ENCODE peak calls at places on chromosomes 16 and 17, in eight cellular contexts. One of them, this sample, is unnamed.

GRCh38 chr17:74467221-74467951 is 952 bp downstream of the CD300A start:
- DNase-seq in GM13976: peak
- DNase-seq in heart left ventricle: no peak
- DNase-seq in adipocyte: no peak
- DNase-seq in Karpas-422: no peak
- DNase-seq in Right ventricle myocardium superior: peak
- DNase-seq in T-helper 1 cell: no peak
- DNase-seq in T-helper 2 cell: no peak
- DNase-seq in this sample: no peak

GRCh38 chr16:51152691-51153261 is 1.7 kb upstream of the SALL1 start:
- DNase-seq in adipocyte: peak
- DNase-seq in heart left ventricle: no peak
- DNase-seq in T-helper 2 cell: no peak
- DNase-seq in T-helper 1 cell: no peak
- DNase-seq in GM13976: no peak
- DNase-seq in Karpas-422: no peak
- DNase-seq in Right ventricle myocardium superior: no peak
- DNase-seq in this sample: peak

GRCh38 chr16:89921131-89921698 is 1.9 kb upstream of the TUBB3 start:
- DNase-seq in T-helper 2 cell: no peak
- DNase-seq in Right ventricle myocardium superior: no peak
- DNase-seq in T-helper 1 cell: no peak
- DNase-seq in GM13976: no peak
- DNase-seq in Karpas-422: no peak
- DNase-seq in heart left ventricle: no peak
- DNase-seq in adipocyte: peak
- DNase-seq in this sample: no peak

GRCh38 chr16:54939537-54940278 is 9.0 kb downstream of the IRX5 start:
- DNase-seq in GM13976: no peak
- DNase-seq in heart left ventricle: no peak
- DNase-seq in Right ventricle myocardium superior: no peak
- DNase-seq in T-helper 1 cell: no peak
- DNase-seq in Karpas-422: no peak
- DNase-seq in T-helper 2 cell: no peak
- DNase-seq in adipocyte: no peak
- DNase-seq in this sample: no peak

GRCh38 chr17:32443827-32444300 is 446 bp upstream of the PSMD11 start:
- DNase-seq in Karpas-422: no peak
- DNase-seq in T-helper 1 cell: no peak
- DNase-seq in adipocyte: no peak
- DNase-seq in T-helper 2 cell: no peak
- DNase-seq in heart left ventricle: no peak
- DNase-seq in GM13976: no peak
- DNase-seq in Right ventricle myocardium superior: peak
- DNase-seq in this sample: no peak

GRCh38 chr16:69187891-69188451 is 1.0 kb downstream of the SNTB2 start:
- DNase-seq in heart left ventricle: peak
- DNase-seq in Karpas-422: peak
- DNase-seq in T-helper 1 cell: peak
- DNase-seq in GM13976: peak
- DNase-seq in adipocyte: peak
- DNase-seq in Right ventricle myocardium superior: peak
- DNase-seq in T-helper 2 cell: peak
- DNase-seq in this sample: peak

GRCh38 chr17:37848690-37849616 is 75.3 kb upstream of the TBC1D3K start:
- DNase-seq in Karpas-422: no peak
- DNase-seq in Right ventricle myocardium superior: no peak
- DNase-seq in T-helper 2 cell: no peak
- DNase-seq in heart left ventricle: no peak
- DNase-seq in adipocyte: peak
- DNase-seq in T-helper 1 cell: no peak
- DNase-seq in GM13976: peak
- DNase-seq in this sample: no peak

GRCh38 chr17:8326591-8327583 is 12.8 kb upstream of the ODF4 start:
- DNase-seq in GM13976: peak
- DNase-seq in Right ventricle myocardium superior: peak
- DNase-seq in heart left ventricle: peak
- DNase-seq in T-helper 2 cell: no peak
- DNase-seq in adipocyte: no peak
- DNase-seq in T-helper 1 cell: no peak
- DNase-seq in Karpas-422: no peak
- DNase-seq in this sample: no peak

GRCh38 chr16:19429271-19429670 is 11.6 kb downstream of the TMC5 start:
- DNase-seq in adipocyte: no peak
- DNase-seq in Karpas-422: no peak
- DNase-seq in T-helper 1 cell: no peak
- DNase-seq in GM13976: no peak
- DNase-seq in heart left ventricle: no peak
- DNase-seq in T-helper 2 cell: no peak
- DNase-seq in Right ventricle myocardium superior: no peak
- DNase-seq in this sample: no peak

GRCh38 chr16:82753821-82754220 is 127.1 kb downstream of the CDH13 start:
- DNase-seq in Right ventricle myocardium superior: no peak
- DNase-seq in adipocyte: no peak
- DNase-seq in Karpas-422: no peak
- DNase-seq in T-helper 1 cell: no peak
- DNase-seq in GM13976: no peak
- DNase-seq in T-helper 2 cell: no peak
- DNase-seq in heart left ventricle: no peak
- DNase-seq in this sample: no peak

GRCh38 chr16:86479419-86479818 is 30.9 kb upstream of the FOXF1 start:
- DNase-seq in Karpas-422: no peak
- DNase-seq in GM13976: no peak
- DNase-seq in T-helper 1 cell: no peak
- DNase-seq in heart left ventricle: no peak
- DNase-seq in adipocyte: peak
- DNase-seq in T-helper 2 cell: no peak
- DNase-seq in Right ventricle myocardium superior: no peak
- DNase-seq in this sample: no peak

GRCh38 chr17:20284018-20284417 is 183.3 kb downstream of the LGALS9B start:
- DNase-seq in Right ventricle myocardium superior: no peak
- DNase-seq in adipocyte: peak
- DNase-seq in T-helper 1 cell: no peak
- DNase-seq in T-helper 2 cell: no peak
- DNase-seq in Karpas-422: no peak
- DNase-seq in heart left ventricle: no peak
- DNase-seq in GM13976: no peak
- DNase-seq in this sample: no peak

GRCh38 chr17:17419621-17420020 is 57.2 kb upstream of the MED9 start:
- DNase-seq in adipocyte: no peak
- DNase-seq in Right ventricle myocardium superior: peak
- DNase-seq in heart left ventricle: peak
- DNase-seq in Karpas-422: no peak
- DNase-seq in T-helper 2 cell: no peak
- DNase-seq in GM13976: no peak
- DNase-seq in T-helper 1 cell: no peak
- DNase-seq in this sample: no peak

GRCh38 chr16:65176603-65177002 is 54.7 kb upstream of the CDH11 start:
- DNase-seq in adipocyte: peak
- DNase-seq in Karpas-422: no peak
- DNase-seq in heart left ventricle: peak
- DNase-seq in Right ventricle myocardium superior: peak
- DNase-seq in T-helper 1 cell: no peak
- DNase-seq in GM13976: no peak
- DNase-seq in T-helper 2 cell: no peak
- DNase-seq in this sample: no peak

GRCh38 chr16:57613514-57613913 is 14.9 kb upstream of the ADGRG1 start:
- DNase-seq in Karpas-422: no peak
- DNase-seq in T-helper 2 cell: no peak
- DNase-seq in Right ventricle myocardium superior: peak
- DNase-seq in heart left ventricle: peak
- DNase-seq in adipocyte: no peak
- DNase-seq in GM13976: no peak
- DNase-seq in T-helper 1 cell: no peak
- DNase-seq in this sample: peak

GRCh38 chr16:82016268-82016667 is 5.0 kb upstream of the SDR42E1 start:
- DNase-seq in adipocyte: peak
- DNase-seq in Karpas-422: peak
- DNase-seq in heart left ventricle: no peak
- DNase-seq in Right ventricle myocardium superior: no peak
- DNase-seq in T-helper 2 cell: no peak
- DNase-seq in T-helper 1 cell: no peak
- DNase-seq in GM13976: no peak
- DNase-seq in this sample: no peak

GRCh38 chr16:86630471-86630870 is 52.1 kb downstream of the FOXL1 start:
- DNase-seq in T-helper 2 cell: no peak
- DNase-seq in Right ventricle myocardium superior: no peak
- DNase-seq in T-helper 1 cell: no peak
- DNase-seq in adipocyte: no peak
- DNase-seq in heart left ventricle: peak
- DNase-seq in Karpas-422: no peak
- DNase-seq in GM13976: no peak
- DNase-seq in this sample: no peak

GRCh38 chr17:17841620-17842025 is 4.8 kb upstream of the SREBF1 start:
- DNase-seq in Karpas-422: no peak
- DNase-seq in adipocyte: no peak
- DNase-seq in Right ventricle myocardium superior: peak
- DNase-seq in T-helper 2 cell: no peak
- DNase-seq in GM13976: no peak
- DNase-seq in heart left ventricle: peak
- DNase-seq in T-helper 1 cell: no peak
- DNase-seq in this sample: no peak

GRCh38 chr17:71959129-71959528 is 161.7 kb upstream of the SOX9 start:
- DNase-seq in adipocyte: peak
- DNase-seq in heart left ventricle: no peak
- DNase-seq in T-helper 2 cell: no peak
- DNase-seq in GM13976: peak
- DNase-seq in Right ventricle myocardium superior: no peak
- DNase-seq in Karpas-422: peak
- DNase-seq in T-helper 1 cell: no peak
- DNase-seq in this sample: no peak

GRCh38 chr17:42456223-42457106 is 2.2 kb upstream of the ATP6V0A1 start:
- DNase-seq in GM13976: peak
- DNase-seq in T-helper 1 cell: no peak
- DNase-seq in Right ventricle myocardium superior: no peak
- DNase-seq in heart left ventricle: no peak
- DNase-seq in T-helper 2 cell: no peak
- DNase-seq in Karpas-422: peak
- DNase-seq in adipocyte: peak
- DNase-seq in this sample: no peak

GRCh38 chr17:16085066-16085699 is 85.6 kb downstream of the TTC19 start:
- DNase-seq in Right ventricle myocardium superior: no peak
- DNase-seq in adipocyte: peak
- DNase-seq in heart left ventricle: no peak
- DNase-seq in T-helper 2 cell: no peak
- DNase-seq in Karpas-422: no peak
- DNase-seq in GM13976: no peak
- DNase-seq in T-helper 1 cell: no peak
- DNase-seq in this sample: no peak

GRCh38 chr16:50072730-50073129 is 7.0 kb downstream of the HEATR3 start:
- DNase-seq in GM13976: no peak
- DNase-seq in adipocyte: no peak
- DNase-seq in Karpas-422: no peak
- DNase-seq in heart left ventricle: no peak
- DNase-seq in Right ventricle myocardium superior: no peak
- DNase-seq in T-helper 2 cell: no peak
- DNase-seq in T-helper 1 cell: no peak
- DNase-seq in this sample: no peak